ENCODE peak calls at places on chromosomes 6 and 20, in four cellular contexts. D, Z, R and S are unnamed samples.

GRCh38 chr6:6704423-6705060 is 116.0 kb downstream of the LY86 start:
- DNase-seq in D (no peak), Z (no peak), R (no peak), S (no peak)

GRCh38 chr20:3692706-3693294 is 11.0 kb upstream of the ADAM33 start:
- DNase-seq in R (no peak), D (no peak), Z (no peak), S (no peak)

GRCh38 chr6:7143161-7143974 is 35.6 kb downstream of the RREB1 start:
- DNase-seq in R (no peak), D (no peak), Z (peak), S (no peak)

GRCh38 chr20:7714549-7714948 is 225.7 kb downstream of the HAO1 start:
- DNase-seq in R (no peak), Z (no peak), D (no peak), S (no peak)

GRCh38 chr6:20800653-20801052 is 266.4 kb downstream of the CDKAL1 start:
- DNase-seq in D (no peak), R (no peak), Z (no peak), S (no peak)

GRCh38 chr6:40962241-40962640 is 76.8 kb downstream of the UNC5CL start:
- DNase-seq in D (no peak), Z (peak), R (peak), S (no peak)

GRCh38 chr20:22312744-22313346 is 271.5 kb downstream of the FOXA2 start:
- DNase-seq in R (peak), Z (peak), D (no peak), S (peak)

GRCh38 chr6:1004885-1005635 is 306.8 kb upstream of the FOXQ1 start:
- DNase-seq in R (peak), Z (no peak), D (no peak), S (no peak)

GRCh38 chr6:85004283-85005010 is 240.0 kb upstream of the TBX18 start:
- DNase-seq in D (no peak), Z (no peak), R (no peak), S (no peak)

GRCh38 chr6:169795196-169795595 is 43.8 kb downstream of the ERMARD start:
- DNase-seq in D (no peak), Z (peak), R (no peak), S (no peak)

GRCh38 chr20:56828402-56828801 is 199.3 kb downstream of the TFAP2C start:
- DNase-seq in Z (peak), R (no peak), D (no peak), S (no peak)
- TF ChIP-seq CTCF in Z (no peak), R (no peak), D (no peak), S (no peak)

GRCh38 chr6:11123978-11124377 is 12.5 kb upstream of the ERVFRD-1 start:
- DNase-seq in D (no peak), R (no peak), Z (no peak), S (no peak)
- TF ChIP-seq CTCF in D (no peak), R (no peak), Z (no peak), S (peak)

GRCh38 chr20:35059612-35060011 is 33.0 kb downstream of the TRPC4AP start:
- DNase-seq in D (no peak), Z (no peak), R (no peak), S (no peak)

GRCh38 chr20:35060168-35060567 is 32.4 kb downstream of the TRPC4AP start:
- DNase-seq in D (no peak), R (no peak), Z (no peak), S (no peak)

GRCh38 chr20:35055445-35056276 is 36.9 kb downstream of the TRPC4AP start:
- DNase-seq in D (no peak), Z (no peak), R (no peak), S (no peak)

GRCh38 chr20:35059110-35059509 is 33.5 kb downstream of the TRPC4AP start:
- DNase-seq in D (no peak), Z (no peak), R (no peak), S (no peak)

DNA sequence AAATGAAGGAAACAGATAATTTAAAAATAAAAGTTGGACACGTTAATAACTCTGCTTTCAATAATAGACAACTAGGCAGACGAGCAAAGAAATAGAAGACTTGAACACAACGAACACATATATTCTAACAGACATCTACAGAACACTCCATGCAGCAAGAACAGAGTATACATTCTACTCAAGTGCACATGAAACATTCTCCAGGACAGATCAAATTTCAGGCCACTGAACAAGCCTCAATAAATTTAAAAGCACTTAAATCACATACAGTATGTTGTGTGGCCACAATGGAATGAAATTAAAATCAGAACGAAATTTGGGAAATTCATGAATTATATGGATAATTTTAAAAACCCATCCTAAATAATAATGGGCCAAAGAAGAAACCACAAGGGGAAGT is 34.4 kb downstream of the TRPC4AP start:
- DNase-seq in R (no peak), Z (no peak), D (no peak), S (no peak)
- TF ChIP-seq CTCF in R (no peak), Z (no peak), D (no peak), S (no peak)

GRCh38 chr20:45890997-45891983 is at the start of the genes CTSA and NEURL2:
- DNase-seq in Z (peak), R (peak), D (peak), S (peak)
- TF ChIP-seq CTCF in Z (no peak), R (no peak), D (no peak), S (no peak)

GRCh38 chr20:47466704-47467459 is 34.8 kb upstream of the NCOA3 start:
- DNase-seq in Z (no peak), D (no peak), R (no peak), S (no peak)

GRCh38 chr20:47465335-47466090 is 36.2 kb upstream of the NCOA3 start:
- DNase-seq in R (no peak), Z (no peak), D (no peak), S (no peak)

GRCh38 chr20:47466193-47466592 is 35.5 kb upstream of the NCOA3 start:
- DNase-seq in R (no peak), Z (no peak), D (no peak), S (no peak)

GRCh38 chr20:47461120-47461685 is 40.5 kb upstream of the NCOA3 start:
- DNase-seq in D (no peak), Z (no peak), R (no peak), S (no peak)

GRCh38 chr20:47464380-47465101 is 37.1 kb upstream of the NCOA3 start:
- DNase-seq in D (no peak), Z (no peak), R (peak), S (no peak)
- TF ChIP-seq CTCF in D (no peak), Z (no peak), R (peak), S (no peak)